ENCODE peak calls at places on chromosomes 7 and 10, in seven cellular contexts. F is CD8-positive, alpha-beta memory T cell; H is SK-N-SH; J is Peyer's patch; A is cardiac muscle cell; E is right cardiac atrium; V is right atrium auricular region. I is an unnamed sample.

GRCh38 chr10:119654540-119654939 is 3.4 kb downstream of the BAG3 start:
- DNase-seq in F (no peak), H (no peak), J (no peak), A (no peak), E (peak), V (peak), I (no peak)

GRCh38 chr10:68826764-68827591 is at the start of gene STOX1:
- DNase-seq in F (peak), H (peak), J (peak), A (peak), E (peak), V (no peak), I (peak)

GRCh38 chr10:21449288-21449966 is 76.1 kb downstream of the SKIDA1 start:
- DNase-seq in F (no peak), H (no peak), J (no peak), A (no peak), E (no peak), V (no peak), I (no peak)

GRCh38 chr7:460374-461117 is 59.1 kb downstream of the PDGFA start:
- DNase-seq in F (no peak), H (no peak), J (no peak), A (peak), E (peak), V (no peak), I (no peak)

GRCh38 chr7:142030294-142030693 is 34.6 kb downstream of the MGAM start:
- DNase-seq in F (no peak), H (no peak), J (no peak), A (no peak), E (no peak), V (no peak), I (no peak)

GRCh38 chr7:108576110-108576509 is 6.4 kb downstream of the DNAJB9 start:
- DNase-seq in F (no peak), H (no peak), J (no peak), A (no peak), E (no peak), V (no peak), I (no peak)

GRCh38 chr7:129644634-129645230 is 33.2 kb downstream of the NRF1 start:
- DNase-seq in F (no peak), H (peak), J (no peak), A (peak), E (no peak), V (no peak), I (no peak)

GRCh38 chr10:71314694-71315225 is 4.3 kb upstream of the SLC29A3 start:
- DNase-seq in F (no peak), H (no peak), J (no peak), A (no peak), E (no peak), V (no peak), I (no peak)

GRCh38 chr7:19122018-19122588 is 4.7 kb upstream of the TWIST1 start:
- DNase-seq in F (no peak), H (peak), J (no peak), A (peak), E (no peak), V (no peak), I (no peak)

GRCh38 chr7:143285806-143286521 is 1.2 kb downstream of the TMEM139 start:
- DNase-seq in F (no peak), H (no peak), J (no peak), A (no peak), E (no peak), V (no peak), I (no peak)

GRCh38 chr10:88960854-88961253 is 8.3 kb upstream of the ACTA2 start:
- DNase-seq in F (no peak), H (no peak), J (no peak), A (no peak), E (no peak), V (no peak), I (no peak)

GRCh38 chr10:128287099-128287498 is 160.9 kb upstream of the MKI67 start:
- DNase-seq in F (no peak), H (no peak), J (no peak), A (no peak), E (no peak), V (no peak), I (no peak)

DNA sequence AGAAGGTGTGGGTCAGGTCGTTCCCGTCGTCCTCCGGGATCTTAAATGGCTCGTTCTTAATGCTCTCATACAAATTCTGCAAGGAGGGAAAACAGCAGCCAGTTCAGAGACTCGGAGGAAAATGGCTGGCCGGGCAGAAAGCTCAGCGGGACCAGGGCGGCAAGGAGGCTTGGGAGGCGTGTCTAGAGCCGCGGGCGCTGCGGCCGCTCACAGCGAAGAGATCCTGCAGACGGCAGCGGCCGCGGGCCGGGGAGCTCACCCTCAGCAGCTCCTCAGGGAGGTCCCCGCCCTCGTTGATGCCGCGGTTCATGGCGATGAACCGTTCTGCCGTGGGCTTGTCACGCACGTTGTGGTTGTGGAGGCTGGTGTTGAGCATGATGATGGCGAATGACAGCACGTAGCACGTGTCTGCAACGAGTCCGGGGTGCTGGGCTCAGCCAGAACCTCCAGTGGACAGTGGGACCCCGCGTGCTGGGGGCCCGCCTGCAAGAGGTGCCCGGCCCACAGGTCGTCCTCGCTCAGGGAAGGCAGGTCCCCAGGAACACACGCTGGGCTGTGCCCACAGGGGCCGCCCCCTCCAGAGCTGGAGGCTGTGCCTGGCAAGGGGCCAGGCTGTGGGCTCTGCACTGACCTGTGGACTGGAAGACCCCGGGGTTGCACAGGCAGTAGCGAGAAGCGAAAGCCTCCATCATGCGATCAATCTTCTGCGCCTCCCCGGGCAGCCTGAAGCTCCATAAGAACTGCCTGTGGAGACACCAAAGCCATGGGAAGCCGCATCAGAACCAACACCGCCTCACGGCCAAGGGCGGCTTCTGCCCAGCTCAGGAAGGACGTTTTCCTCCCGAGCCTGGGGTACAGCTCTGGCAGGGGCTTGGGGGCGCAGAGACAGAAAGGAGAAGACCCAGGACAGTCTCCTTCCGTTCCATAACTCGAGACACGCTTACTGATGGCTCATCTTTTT is 101.6 kb downstream of the CYTH3 start:
- DNase-seq in F (no peak), H (no peak), J (no peak), A (no peak), E (peak), V (no peak), I (peak)
- H3K4me3 ChIP-seq in F (no peak), H (no peak), J (no peak), A (no peak), E (no peak), V (no peak), I (peak)

DNA sequence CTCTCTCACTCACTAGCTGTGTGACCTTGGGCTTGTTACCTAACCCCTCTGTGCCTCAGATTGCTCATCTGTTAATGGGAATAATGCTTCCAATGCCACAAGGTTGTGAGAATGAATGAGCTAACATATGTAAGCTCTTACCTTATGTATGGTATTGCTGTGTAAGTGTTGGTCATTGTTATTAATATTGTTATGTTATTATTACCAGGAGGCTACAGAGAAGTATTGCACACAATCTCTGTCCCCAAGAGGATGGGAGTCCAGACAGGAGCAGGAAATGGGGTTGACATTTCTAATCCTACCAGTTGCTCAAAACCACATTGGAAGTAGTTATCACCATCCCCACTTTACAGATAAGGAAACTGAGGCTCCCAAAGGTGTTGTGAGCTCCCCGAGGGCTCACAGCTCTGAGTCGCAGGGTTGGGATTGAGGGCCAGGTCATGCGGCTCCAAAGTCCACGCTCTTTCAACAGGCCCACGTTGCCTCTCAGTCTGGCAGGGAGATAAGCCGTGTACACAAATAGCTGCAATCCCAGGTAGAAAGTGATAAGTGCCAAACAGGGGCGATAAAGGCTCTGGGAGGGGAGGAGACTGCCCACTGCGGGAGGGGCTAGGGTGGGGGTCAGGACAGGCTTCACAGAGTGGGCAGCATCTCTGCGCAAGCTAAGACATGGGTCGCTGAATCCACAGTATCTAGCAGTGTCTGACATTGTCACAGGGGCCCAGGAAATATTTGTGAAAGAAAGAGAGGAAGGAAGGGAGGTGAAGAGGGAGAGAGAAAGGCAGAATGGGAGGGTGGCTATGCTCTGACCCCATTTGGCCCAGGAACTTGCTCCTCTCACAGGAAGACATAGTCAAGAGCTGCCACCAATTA is 9.6 kb upstream of the ZMIZ1 start:
- DNase-seq in F (no peak), H (peak), J (peak), A (peak), E (no peak), V (no peak), I (no peak)
- H3K27ac ChIP-seq in F (no peak), H (no peak), J (peak), A (peak), E (no peak), V (no peak), I (no peak)

GRCh38 chr10:62694537-62695126 is 109.9 kb upstream of the ADO start:
- DNase-seq in F (no peak), H (no peak), J (no peak), A (no peak), E (no peak), V (no peak), I (no peak)
- H3K4me3 ChIP-seq in F (no peak), H (no peak), J (no peak), A (no peak), E (no peak), V (no peak), I (no peak)

GRCh38 chr7:100127866-100128601 is 1.3 kb downstream of the MBLAC1 start:
- DNase-seq in F (no peak), H (peak), J (peak), A (peak), E (no peak), V (no peak), I (peak)
- H3K27ac ChIP-seq in F (peak), H (peak), J (peak), A (no peak), E (no peak), V (peak), I (peak)

DNA sequence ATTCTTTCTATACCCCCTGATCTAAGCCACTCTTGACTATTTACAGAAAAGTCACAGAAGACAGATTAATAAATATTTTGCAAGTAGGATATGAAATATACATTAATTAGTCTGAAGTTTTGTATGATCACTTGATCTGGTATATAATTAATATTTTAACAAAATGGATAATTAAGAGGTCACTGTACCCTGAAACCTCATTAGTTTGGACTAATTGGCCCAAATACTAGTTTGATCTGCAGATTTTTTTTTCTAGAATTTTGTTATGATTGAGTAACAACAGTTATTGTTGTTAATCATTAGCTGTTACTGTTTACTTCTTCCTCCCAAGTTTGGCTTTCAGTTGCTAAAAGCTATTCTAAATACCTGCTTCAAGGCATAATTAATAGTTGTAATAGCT is 2.7 kb downstream of the NHLRC2 start:
- DNase-seq in F (no peak), H (no peak), J (no peak), A (no peak), E (no peak), V (no peak), I (no peak)
- H3K4me3 ChIP-seq in F (no peak), H (no peak), J (no peak), A (no peak), E (no peak), V (peak), I (no peak)

DNA sequence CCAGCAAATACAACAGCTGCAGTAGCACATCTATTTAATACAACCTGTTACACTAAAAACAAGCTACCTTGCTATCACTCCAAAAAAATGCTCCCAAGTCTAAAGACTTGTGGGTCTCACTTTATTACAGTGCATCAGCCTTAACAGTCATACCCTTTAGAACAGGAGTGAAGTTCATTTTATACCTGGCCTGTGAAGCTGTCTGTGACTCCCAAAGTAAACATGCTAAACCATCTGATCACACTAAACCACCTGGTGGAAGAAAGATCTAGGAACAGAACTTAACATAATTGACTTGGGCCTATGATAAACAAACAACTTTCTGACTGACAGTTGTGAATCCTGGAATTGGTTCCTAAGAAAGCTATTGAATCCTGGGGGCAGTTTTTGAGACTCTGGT is 80.9 kb upstream of the ATP6V0A4 start:
- DNase-seq in F (no peak), H (no peak), J (no peak), A (no peak), E (no peak), V (no peak), I (no peak)
- H3K27ac ChIP-seq in F (no peak), H (no peak), J (no peak), A (no peak), E (no peak), V (no peak), I (no peak)

DNA sequence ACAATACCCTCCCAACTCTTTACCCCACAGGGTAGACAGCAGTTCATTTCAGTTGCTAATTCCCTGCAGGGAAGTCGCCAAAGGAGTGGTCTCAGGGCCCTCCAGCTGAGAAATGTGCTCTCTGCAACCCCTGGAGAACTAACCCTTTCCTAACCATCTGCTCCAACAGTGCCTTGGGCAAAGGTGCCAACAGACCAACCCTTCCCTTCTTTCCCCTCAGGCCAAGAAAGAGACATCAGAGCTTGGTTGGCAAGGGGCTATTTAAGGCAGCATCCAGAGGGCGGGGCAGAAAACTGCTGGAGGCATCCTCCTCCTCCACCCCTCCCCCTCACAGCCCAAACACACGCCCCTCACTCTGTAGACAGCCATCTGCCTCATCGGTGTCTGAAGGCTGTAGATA is 1.7 kb downstream of the SORBS1 start:
- DNase-seq in F (no peak), H (peak), J (no peak), A (no peak), E (no peak), V (no peak), I (no peak)
- H3K4me3 ChIP-seq in F (no peak), H (no peak), J (peak), A (peak), E (peak), V (peak), I (no peak)

DNA sequence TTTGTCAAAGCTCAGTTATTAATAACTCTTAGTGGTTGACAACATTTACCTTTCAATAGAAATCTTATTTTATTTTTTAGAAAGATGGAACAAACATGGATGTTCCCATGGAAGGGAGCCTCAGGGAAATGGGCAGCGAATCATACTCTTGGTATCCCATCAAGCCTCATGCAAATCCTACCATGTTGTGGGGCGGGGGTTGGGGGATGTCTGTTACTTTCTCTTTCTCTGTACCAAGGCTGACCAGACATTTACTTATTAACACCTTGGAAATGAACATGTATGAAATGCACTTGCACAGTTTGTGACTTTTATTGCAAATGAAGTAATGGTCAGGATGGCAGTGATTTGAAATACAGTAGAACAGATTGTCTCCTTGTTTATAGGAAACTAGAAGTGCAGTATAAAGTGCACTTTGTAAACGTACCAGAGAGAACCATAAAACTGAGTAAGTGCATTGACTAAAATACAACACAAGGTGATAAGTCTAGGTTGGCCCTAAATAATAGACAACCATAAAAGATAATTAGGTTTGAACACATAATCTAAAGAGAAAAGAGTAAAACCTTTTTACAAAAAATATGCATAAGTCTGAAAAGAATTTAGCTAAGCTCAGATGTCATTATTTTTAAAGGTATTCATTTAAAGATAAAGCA is 32.4 kb downstream of the SEMA3D start:
- DNase-seq in F (no peak), H (no peak), J (no peak), A (no peak), E (no peak), V (no peak), I (no peak)
- H3K27ac ChIP-seq in F (no peak), H (no peak), J (peak), A (no peak), E (no peak), V (no peak), I (no peak)

DNA sequence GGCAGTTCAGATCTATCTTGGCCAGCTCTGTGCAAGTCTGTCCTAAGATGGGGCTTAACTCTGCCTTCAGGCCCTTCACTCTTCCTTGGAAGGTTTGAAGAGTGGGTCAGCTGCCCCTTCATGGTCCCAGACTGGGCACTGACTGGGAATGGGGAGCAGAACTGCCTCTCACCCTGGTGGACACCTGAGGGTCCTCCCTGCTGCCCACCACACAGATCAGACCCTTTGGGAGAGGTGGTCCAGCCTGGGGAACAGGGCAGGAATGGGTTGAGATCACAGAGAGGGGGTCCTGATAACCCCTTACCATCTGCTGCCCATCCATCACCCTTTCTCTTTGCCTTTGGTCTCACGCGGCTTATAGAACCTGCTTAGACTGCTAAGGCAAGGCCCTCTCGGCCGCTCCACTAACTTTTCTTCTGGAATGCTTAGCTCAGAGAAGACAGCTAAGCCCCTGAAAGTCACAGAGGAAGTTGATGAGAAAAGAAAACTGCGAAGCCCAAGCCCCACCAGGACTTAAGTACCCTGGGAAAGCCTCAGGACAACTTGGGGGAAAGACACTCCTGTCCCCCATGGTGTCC is 402 bp upstream of the CDHR1 start:
- DNase-seq in F (no peak), H (no peak), J (peak), A (no peak), E (no peak), V (no peak), I (no peak)
- H3K4me3 ChIP-seq in F (no peak), H (peak), J (peak), A (peak), E (peak), V (peak), I (peak)

DNA sequence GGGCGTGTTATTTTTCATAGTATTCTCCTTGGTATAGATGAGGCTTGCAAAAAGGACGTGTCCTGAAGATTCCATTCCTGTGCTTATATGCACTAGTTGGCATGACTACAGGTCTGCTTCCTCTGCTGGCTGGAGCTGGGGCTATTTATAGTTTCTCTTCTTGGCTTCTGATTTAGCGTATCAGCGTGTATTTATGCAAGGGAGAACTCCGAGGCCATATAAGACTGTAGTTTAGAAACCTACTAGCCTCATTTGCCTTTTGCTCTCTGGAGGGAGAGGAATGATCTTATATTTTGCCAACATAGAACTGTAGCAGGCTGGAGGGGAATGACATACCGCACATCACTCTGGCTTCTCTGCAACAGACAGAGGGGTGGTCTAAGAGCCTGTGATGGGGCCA is 39.7 kb downstream of the CACNB2 start:
- DNase-seq in F (no peak), H (no peak), J (no peak), A (peak), E (no peak), V (no peak), I (no peak)
- H3K27ac ChIP-seq in F (no peak), H (peak), J (peak), A (peak), E (peak), V (peak), I (no peak)

I was measured in WERI-Rb-1.